ENCODE peak calls at places on chromosomes 1 and 21, in six cellular contexts. M is NCI-H524; B is stimulated activated CD4-positive, alpha-beta T cell treated with anti-CD3 and anti-CD28 coated beads, Interleukin-4, amount 100 ng/mL, for 48 hours; H is activated CD8-positive, alpha-beta T cell treated with anti-CD3 and anti-CD28 coated beads for 36 hours; R is RWPE1; Y is T follicular helper cell. E is an unnamed sample.
A peak's percentile ranks its signal among the peaks of the same experiment; 100 is the strongest.

GRCh38 chr1:22052115-22053017 is at the start of gene CDC42:
- DNase-seq in M (peak; percentile 85), B (peak; percentile 96), H (peak; percentile 98), R (peak; percentile 88), Y (peak; percentile 97), E (peak; percentile 69)

GRCh38 chr1:113975211-113975895 is 3.9 kb upstream of the OLFML3 start:
- DNase-seq in M (no peak), B (no peak), H (peak; percentile 34), R (no peak), Y (no peak), E (no peak)

GRCh38 chr1:6460349-6461236 is 5.4 kb downstream of the TNFRSF25 start:
- DNase-seq in M (no peak), B (peak; percentile 75), H (peak; percentile 91), R (no peak), Y (peak; percentile 96), E (no peak)

GRCh38 chr1:17605582-17606344 is 66.3 kb downstream of the ARHGEF10L start:
- DNase-seq in M (no peak), B (no peak), H (no peak), R (no peak), Y (no peak), E (no peak)

GRCh38 chr1:183942933-183943693 is 94.4 kb downstream of the COLGALT2 start:
- DNase-seq in M (peak; percentile 51), B (no peak), H (no peak), R (peak; percentile 53), Y (no peak), E (peak; percentile 65)

GRCh38 chr1:3650248-3651010 is 526 bp upstream of the WRAP73 start:
- DNase-seq in M (no peak), B (no peak), H (no peak), R (no peak), Y (no peak), E (no peak)

GRCh38 chr1:3598522-3599285 is 12.6 kb downstream of the MEGF6 start:
- DNase-seq in M (no peak), B (no peak), H (no peak), R (no peak), Y (no peak), E (no peak)

GRCh38 chr1:246930830-246931548 is 759 bp downstream of the AHCTF1 start:
- DNase-seq in M (peak; percentile 8), B (peak; percentile 27), H (peak; percentile 64), R (peak; percentile 52), Y (peak; percentile 43), E (peak; percentile 50)

GRCh38 chr1:182616130-182617074 is 12.2 kb upstream of the RGS16 start:
- DNase-seq in M (peak; percentile 91), B (peak; percentile 73), H (peak; percentile 94), R (no peak), Y (peak; percentile 79), E (no peak)

GRCh38 chr1:56816909-56817308 is 2.3 kb downstream of the FYB2 start:
- DNase-seq in M (no peak), B (no peak), H (no peak), R (no peak), Y (no peak), E (no peak)

GRCh38 chr1:59146651-59147358 is 150.1 kb upstream of the FGGY start:
- DNase-seq in M (no peak), B (peak; percentile 12), H (peak; percentile 63), R (no peak), Y (peak; percentile 2), E (peak; percentile 46)

GRCh38 chr1:21665711-21666571 is 3.2 kb downstream of the RAP1GAP start:
- DNase-seq in M (no peak), B (no peak), H (no peak), R (no peak), Y (no peak), E (no peak)

GRCh38 chr1:23521588-23521987 is 9.4 kb downstream of the E2F2 start:
- DNase-seq in M (no peak), B (no peak), H (peak; percentile 40), R (no peak), Y (no peak), E (no peak)

GRCh38 chr1:169236143-169236542 is 129.7 kb downstream of the ATP1B1 start:
- DNase-seq in M (no peak), B (no peak), H (no peak), R (no peak), Y (no peak), E (no peak)

GRCh38 chr21:34878501-34878900 is 170.6 kb downstream of the RUNX1 start:
- DNase-seq in M (no peak), B (no peak), H (no peak), R (no peak), Y (no peak), E (no peak)

GRCh38 chr1:7334475-7335035 is 436.5 kb upstream of the VAMP3 start:
- DNase-seq in M (peak; percentile 36), B (no peak), H (no peak), R (peak; percentile 87), Y (no peak), E (no peak)

GRCh38 chr1:51063121-51063520 is 38.9 kb upstream of the C1orf185 start:
- DNase-seq in M (no peak), B (no peak), H (no peak), R (peak; percentile 55), Y (no peak), E (peak; percentile 33)

GRCh38 chr1:53862507-53862906 is 24.4 kb upstream of the NDC1 start:
- DNase-seq in M (no peak), B (no peak), H (no peak), R (no peak), Y (no peak), E (no peak)

GRCh38 chr21:15617968-15618367 is 111.8 kb upstream of the USP25 start:
- DNase-seq in M (no peak), B (no peak), H (no peak), R (peak; percentile 36), Y (no peak), E (peak; percentile 16)

GRCh38 chr1:177228721-177229088 is 57.9 kb downstream of the BRINP2 start:
- DNase-seq in M (no peak), B (no peak), H (no peak), R (peak; percentile 20), Y (no peak), E (no peak)

GRCh38 chr1:111195002-111195684 is 5.3 kb downstream of the DENND2D start:
- DNase-seq in M (no peak), B (no peak), H (no peak), R (no peak), Y (no peak), E (no peak)

GRCh38 chr21:42508371-42508770 is 5.3 kb upstream of the SLC37A1 start:
- DNase-seq in M (no peak), B (no peak), H (no peak), R (no peak), Y (no peak), E (no peak)

GRCh38 chr1:80893140-80893539 is 907.6 kb upstream of the ADGRL2 start:
- DNase-seq in M (no peak), B (no peak), H (no peak), R (no peak), Y (no peak), E (no peak)

GRCh38 chr1:154978360-154978759 is 3.9 kb downstream of the CKS1B start:
- DNase-seq in M (no peak), B (no peak), H (no peak), R (no peak), Y (no peak), E (no peak)

GRCh38 chr1:212916395-212917133 is 33.8 kb upstream of the VASH2 start:
- DNase-seq in M (peak; percentile 18), B (no peak), H (peak; percentile 15), R (no peak), Y (no peak), E (no peak)

GRCh38 chr1:154622503-154623039 is 14.6 kb upstream of the ADAR start:
- DNase-seq in M (no peak), B (no peak), H (no peak), R (peak; percentile 38), Y (no peak), E (no peak)

GRCh38 chr1:95903060-95903459 is 669.0 kb downstream of the RWDD3 start:
- DNase-seq in M (no peak), B (no peak), H (no peak), R (peak; percentile 20), Y (no peak), E (no peak)

GRCh38 chr1:43329995-43330751 is 7.4 kb upstream of the MPL start:
- DNase-seq in M (no peak), B (peak; percentile 63), H (peak; percentile 88), R (peak; percentile 38), Y (no peak), E (peak; percentile 90)

GRCh38 chr1:109649380-109649987 is 6.4 kb upstream of the GSTM4 start:
- DNase-seq in M (no peak), B (no peak), H (no peak), R (no peak), Y (no peak), E (no peak)

GRCh38 chr1:87330954-87331318 is 2.3 kb downstream of the LMO4 start:
- DNase-seq in M (no peak), B (no peak), H (no peak), R (no peak), Y (no peak), E (no peak)

GRCh38 chr1:2973661-2974593 is 47.3 kb upstream of the ACTRT2 start:
- DNase-seq in M (no peak), B (no peak), H (peak; percentile 8), R (no peak), Y (no peak), E (no peak)

GRCh38 chr1:169115891-169116585 is 9.5 kb downstream of the ATP1B1 start:
- DNase-seq in M (no peak), B (no peak), H (no peak), R (peak; percentile 55), Y (no peak), E (no peak)

GRCh38 chr1:202291961-202292712 is 49.6 kb downstream of the UBE2T start:
- DNase-seq in M (peak; percentile 43), B (no peak), H (no peak), R (peak; percentile 98), Y (no peak), E (peak; percentile 72)

GRCh38 chr1:153678519-153679336 is at the start of gene NPR1:
- DNase-seq in M (peak; percentile 13), B (no peak), H (peak; percentile 46), R (no peak), Y (no peak), E (no peak)

GRCh38 chr1:9883585-9884449 is 26.3 kb downstream of the CTNNBIP1 start:
- DNase-seq in M (no peak), B (no peak), H (no peak), R (no peak), Y (no peak), E (no peak)

GRCh38 chr1:166699613-166700012 is 139.7 kb upstream of the POGK start:
- DNase-seq in M (no peak), B (no peak), H (no peak), R (no peak), Y (no peak), E (no peak)

GRCh38 chr1:31239653-31240241 is at the start of gene NKAIN1:
- DNase-seq in M (no peak), B (no peak), H (no peak), R (peak; percentile 28), Y (no peak), E (no peak)

GRCh38 chr1:241612533-241613505 is 27.4 kb downstream of the CHML start:
- DNase-seq in M (no peak), B (no peak), H (no peak), R (peak; percentile 55), Y (no peak), E (no peak)